ENCODE peak calls at places on chromosomes 5 and 9, in eight cellular contexts. E is naive thymus-derived CD8-positive, alpha-beta T cell; Q is Calu3; I is KBM-7; A is mesenchymal stem cell; C is AG20443; U is neuronal stem cell; X is natural killer cell. B is an unnamed sample.

GRCh38 chr5:39014544-39014943 is 59.7 kb downstream of the RICTOR start:
- DNase-seq in E (no peak), Q (no peak), I (no peak), A (peak; percentile 84), C (peak; percentile 50), U (no peak), X (no peak), B (no peak)

GRCh38 chr5:82911902-82912301 is 165.3 kb downstream of the TMEM167A start:
- DNase-seq in E (no peak), Q (no peak), I (no peak), A (no peak), C (peak; percentile 16), U (no peak), X (no peak), B (no peak)

GRCh38 chr5:39765381-39765780 is 340.6 kb upstream of the DAB2 start:
- DNase-seq in E (no peak), Q (no peak), I (no peak), A (peak; percentile 11), C (peak; percentile 48), U (no peak), X (no peak), B (no peak)

GRCh38 chr5:164053123-164053522 is 547.7 kb downstream of the MAT2B start:
- DNase-seq in E (no peak), Q (no peak), I (no peak), A (peak; percentile 9), C (no peak), U (no peak), X (no peak), B (no peak)

GRCh38 chr5:73820321-73820720 is 194.3 kb downstream of the ARHGEF28 start:
- DNase-seq in E (no peak), Q (no peak), I (no peak), A (no peak), C (no peak), U (no peak), X (no peak), B (no peak)

GRCh38 chr9:2018764-2019548 is 3.8 kb downstream of the SMARCA2 start:
- DNase-seq in E (peak; percentile 60), Q (no peak), I (no peak), A (no peak), C (no peak), U (peak; percentile 14), X (no peak), B (no peak)

GRCh38 chr9:93303806-93304573 is 120.1 kb downstream of the WNK2 start:
- DNase-seq in E (no peak), Q (no peak), I (no peak), A (no peak), C (peak; percentile 6), U (no peak), X (peak; percentile 8), B (no peak)

GRCh38 chr5:135008981-135009735 is 24.9 kb downstream of the PITX1 start:
- DNase-seq in E (no peak), Q (no peak), I (no peak), A (no peak), C (no peak), U (no peak), X (no peak), B (no peak)

GRCh38 chr5:142385194-142385593 is 60.4 kb upstream of the SPRY4 start:
- DNase-seq in E (no peak), Q (no peak), I (no peak), A (peak; percentile 75), C (peak; percentile 89), U (no peak), X (no peak), B (no peak)

GRCh38 chr9:125405938-125406811 is 144.5 kb downstream of the GAPVD1 start:
- DNase-seq in E (no peak), Q (peak; percentile 16), I (no peak), A (peak; percentile 74), C (peak; percentile 50), U (no peak), X (no peak), B (no peak)

GRCh38 chr5:31728039-31728438 is 89.1 kb downstream of the PDZD2 start:
- DNase-seq in E (no peak), Q (no peak), I (no peak), A (no peak), C (no peak), U (no peak), X (no peak), B (no peak)

GRCh38 chr9:99544526-99544925 is 277.2 kb upstream of the NR4A3 start:
- DNase-seq in E (no peak), Q (no peak), I (no peak), A (no peak), C (no peak), U (no peak), X (no peak), B (no peak)

GRCh38 chr5:74626386-74627222 is 13.9 kb downstream of the ENC1 start:
- DNase-seq in E (no peak), Q (no peak), I (no peak), A (no peak), C (no peak), U (no peak), X (no peak), B (no peak)

GRCh38 chr5:171644536-171644935 is 141.1 kb upstream of the SMIM23 start:
- DNase-seq in E (no peak), Q (no peak), I (no peak), A (no peak), C (peak; percentile 69), U (no peak), X (no peak), B (no peak)

GRCh38 chr5:145944328-145944727 is 8.0 kb downstream of the SH3RF2 start:
- DNase-seq in E (no peak), Q (no peak), I (no peak), A (no peak), C (no peak), U (no peak), X (no peak), B (no peak)

GRCh38 chr5:14757853-14758252 is 93.3 kb downstream of the OTULIN start:
- DNase-seq in E (no peak), Q (no peak), I (no peak), A (no peak), C (no peak), U (no peak), X (no peak), B (peak; percentile 85)

GRCh38 chr9:76216161-76216649 is 178.0 kb downstream of the RFK start:
- DNase-seq in E (no peak), Q (no peak), I (no peak), A (peak; percentile 95), C (peak; percentile 78), U (no peak), X (no peak), B (no peak)

GRCh38 chr5:125059255-125060050 is 313.0 kb upstream of the ZNF608 start:
- DNase-seq in E (no peak), Q (no peak), I (no peak), A (peak; percentile 14), C (no peak), U (peak; percentile 33), X (no peak), B (no peak)

GRCh38 chr9:81414836-81415235 is 274.5 kb downstream of the TLE1 start:
- DNase-seq in E (no peak), Q (no peak), I (no peak), A (peak; percentile 15), C (no peak), U (no peak), X (no peak), B (no peak)

B was measured in CD14-positive monocyte.